ENCODE peak calls at places on chromosome 21, in eight cellular contexts. W, Y, L, E, B, A, N and M are unnamed samples.
A peak's percentile ranks its signal among the peaks of the same experiment; 100 is the strongest.

GRCh38 chr21:17732306-17732705 is 86.8 kb downstream of the C21orf91 start:
- DNase-seq in B (no peak), E (no peak), N (no peak), L (no peak), A (no peak), W (no peak), Y (no peak), M (no peak)

GRCh38 chr21:32340863-32341848 is 42.5 kb downstream of the MRAP start:
- DNase-seq in A (no peak), L (no peak), E (no peak), N (no peak), Y (no peak), B (no peak), W (no peak), M (no peak)

GRCh38 chr21:38067086-38067739 is 151.0 kb upstream of the KCNJ6 start:
- DNase-seq in Y (no peak), W (no peak), L (no peak), B (no peak), N (no peak), E (no peak), A (no peak), M (peak; percentile 73)

GRCh38 chr21:37757631-37758376 is 158.5 kb downstream of the KCNJ6 start:
- DNase-seq in N (no peak), A (no peak), Y (no peak), B (no peak), W (no peak), L (no peak), E (no peak), M (no peak)

GRCh38 chr21:17359781-17360180 is 153.1 kb upstream of the CXADR start:
- DNase-seq in L (no peak), W (no peak), N (no peak), B (no peak), Y (no peak), A (no peak), E (no peak), M (no peak)

GRCh38 chr21:16419188-16419874 is 689.5 kb downstream of the USP25 start:
- DNase-seq in W (peak; percentile 81), Y (peak; percentile 25), L (no peak), N (peak; percentile 85), B (peak; percentile 12), E (peak; percentile 85), A (peak; percentile 68), M (peak; percentile 52)

GRCh38 chr21:39662411-39662953 is 49.7 kb downstream of the B3GALT5 start:
- DNase-seq in N (no peak), A (no peak), W (no peak), L (no peak), E (no peak), B (no peak), Y (no peak), M (no peak)

GRCh38 chr21:38282921-38283320 is 26.1 kb downstream of the KCNJ15 start:
- DNase-seq in Y (no peak), A (no peak), W (no peak), L (no peak), E (no peak), N (no peak), B (no peak), M (no peak)

GRCh38 chr21:16912075-16912474 is 600.8 kb upstream of the CXADR start:
- DNase-seq in B (no peak), Y (no peak), E (no peak), N (no peak), A (no peak), W (no peak), L (no peak), M (no peak)

GRCh38 chr21:15687208-15687607 is 42.6 kb upstream of the USP25 start:
- DNase-seq in W (no peak), E (no peak), B (no peak), Y (no peak), L (no peak), A (no peak), N (no peak), M (no peak)

GRCh38 chr21:35963920-35964451 is 96.3 kb downstream of the SETD4 start:
- DNase-seq in B (no peak), E (no peak), W (no peak), Y (no peak), L (no peak), A (no peak), N (no peak), M (no peak)

GRCh38 chr21:30044447-30045064 is 104.8 kb upstream of the GRIK1 start:
- DNase-seq in Y (no peak), A (no peak), B (no peak), E (no peak), L (no peak), W (no peak), N (no peak), M (no peak)

GRCh38 chr21:18023099-18023498 is 203.9 kb upstream of the C21orf91 start:
- DNase-seq in A (no peak), B (no peak), W (no peak), L (no peak), Y (no peak), E (no peak), N (no peak), M (no peak)

GRCh38 chr21:19522384-19522783 is 1118.8 kb upstream of the TMPRSS15 start:
- DNase-seq in B (no peak), L (no peak), W (no peak), A (no peak), Y (no peak), N (no peak), E (no peak), M (no peak)

GRCh38 chr21:31232344-31232743 is 111.7 kb downstream of the TIAM1 start:
- DNase-seq in B (no peak), A (no peak), W (no peak), Y (no peak), E (no peak), L (no peak), N (no peak), M (no peak)

GRCh38 chr21:36859744-36860501 is 106.5 kb downstream of the HLCS start:
- DNase-seq in W (peak; percentile 72), B (peak; percentile 79), A (no peak), L (peak; percentile 79), Y (peak; percentile 24), E (peak; percentile 84), N (peak; percentile 70), M (peak; percentile 55)

GRCh38 chr21:33383056-33383888 is 19.9 kb upstream of the IFNGR2 start:
- DNase-seq in B (peak; percentile 81), Y (no peak), A (peak; percentile 38), E (peak; percentile 76), L (peak; percentile 68), N (peak; percentile 41), W (peak; percentile 68), M (peak; percentile 33)
- TF ChIP-seq POLR2A in B (no peak), Y (no peak), A (no peak), E (no peak), L (peak; percentile 15), N (no peak), W (no peak), M (no peak)

GRCh38 chr21:26126168-26126553 is 44.4 kb downstream of the APP start:
- DNase-seq in E (no peak), B (no peak), N (no peak), A (no peak), W (no peak), L (no peak), Y (no peak), M (no peak)

GRCh38 chr21:26130249-26130896 is 40.2 kb downstream of the APP start:
- DNase-seq in L (no peak), Y (no peak), N (no peak), A (no peak), W (no peak), B (no peak), E (no peak), M (no peak)

GRCh38 chr21:26127073-26127814 is 43.3 kb downstream of the APP start:
- DNase-seq in A (no peak), W (no peak), L (no peak), N (no peak), E (no peak), Y (no peak), B (no peak), M (no peak)

GRCh38 chr21:26125433-26126167 is 45.0 kb downstream of the APP start:
- DNase-seq in B (no peak), L (no peak), A (no peak), N (no peak), E (no peak), Y (no peak), W (no peak), M (no peak)

GRCh38 chr21:26127918-26128317 is 42.7 kb downstream of the APP start:
- DNase-seq in W (no peak), A (peak; percentile 53), L (no peak), N (no peak), Y (no peak), E (peak; percentile 54), B (no peak), M (no peak)
- H3K4me1 ChIP-seq in W (peaks cover 6% of the 10 kb centered on the region), A (peaks cover 11% of the 10 kb centered on the region), L (no peaks in the 10 kb centered on the region), N (peaks cover 4% of the 10 kb centered on the region), Y (peaks cover 36% of the 10 kb centered on the region), E (peaks cover 56% of the 10 kb centered on the region), B (peaks cover 71% of the 10 kb centered on the region), M (peaks cover 33% of the 10 kb centered on the region)

GRCh38 chr21:45876381-45877159 is 105.0 kb upstream of the COL6A1 start:
- DNase-seq in W (no peak), L (peak; percentile 44), A (no peak), N (peak; percentile 30), B (no peak), E (peak; percentile 35), Y (no peak), M (no peak)
- H3K27ac ChIP-seq in W (no peak overlapping the region), L (no peak overlapping the region), A (no peak overlapping the region), N (no peak overlapping the region), B (no peak overlapping the region), E (no peak overlapping the region), Y (no peak overlapping the region), M (no peak overlapping the region)

DNA sequence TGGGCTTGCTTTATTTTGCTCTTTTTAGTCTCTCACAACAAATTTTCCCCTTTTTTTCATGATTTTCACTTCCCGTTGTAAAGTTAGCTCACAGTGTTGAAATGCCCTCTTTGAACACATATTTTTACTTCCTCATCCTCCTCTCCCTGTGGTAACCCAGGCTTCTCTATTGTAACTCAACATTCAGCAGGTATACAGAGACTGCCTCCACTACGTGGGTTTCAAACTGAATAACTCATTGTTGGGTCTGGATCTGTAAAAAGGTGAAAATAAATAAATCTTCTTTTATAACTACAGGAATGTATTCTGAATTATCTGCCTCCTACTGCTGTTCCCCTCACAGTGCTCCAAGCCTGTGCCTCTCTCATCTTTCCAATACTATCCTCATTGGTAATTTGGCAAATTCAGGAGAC is 166.4 kb downstream of the RUNX1 start:
- DNase-seq in E (no peak), N (no peak), B (no peak), L (no peak), Y (no peak), W (no peak), A (no peak), M (no peak)
- TF ChIP-seq POLR2A in E (no peak), N (no peak), B (no peak), L (no peak), Y (no peak), W (no peak), A (no peak), M (no peak)

GRCh38 chr21:45364464-45365185 is 40.3 kb upstream of the COL18A1 start:
- DNase-seq in W (no peak), A (no peak), N (peak; percentile 68), L (no peak), B (no peak), E (peak; percentile 76), Y (no peak), M (no peak)
- H3K4me1 ChIP-seq in W (peaks cover 26% of the 10 kb centered on the region), A (no peaks in the 10 kb centered on the region), N (peaks cover 25% of the 10 kb centered on the region), L (no peaks in the 10 kb centered on the region), B (peaks cover 21% of the 10 kb centered on the region), E (peaks cover 43% of the 10 kb centered on the region), Y (peaks cover 13% of the 10 kb centered on the region), M (peaks cover 18% of the 10 kb centered on the region)